ENCODE peak calls at places on chromosome 12, in seven cellular contexts. E is IMR-90, Z is brain microvascular endothelial cell, L is lower leg skin, S is fibroblast of lung, D is HFF-Myc, A is A549. P is an unnamed sample.

GRCh38 chr12:74646831-74647230 is 109.2 kb downstream of the ATXN7L3B start:
- DNase-seq in D (no peak), S (no peak), A (peak), L (no peak), Z (no peak), E (no peak), P (no peak)

GRCh38 chr12:8038659-8039114 is 6.2 kb downstream of the FOXJ2 start:
- DNase-seq in L (no peak), S (peak), E (peak), Z (peak), A (peak), D (no peak), P (no peak)

GRCh38 chr12:22477166-22477893 is 67.0 kb downstream of the C2CD5 start:
- DNase-seq in S (peak), A (no peak), Z (peak), D (peak), L (peak), E (peak), P (no peak)

GRCh38 chr12:87185367-87185766 is 843.8 kb downstream of the C12orf50 start:
- DNase-seq in D (no peak), Z (no peak), S (no peak), A (no peak), L (no peak), E (no peak), P (no peak)

GRCh38 chr12:9064815-9065606 is 50.7 kb downstream of the A2M start:
- DNase-seq in D (no peak), S (peak), Z (peak), E (no peak), L (no peak), A (peak), P (no peak)

GRCh38 chr12:25020621-25021243 is 71.8 kb upstream of the BCAT1 start:
- DNase-seq in E (no peak), A (no peak), L (no peak), Z (no peak), S (no peak), D (no peak), P (no peak)

GRCh38 chr12:98653866-98654493 is 8.9 kb downstream of the APAF1 start:
- DNase-seq in L (no peak), A (peak), D (peak), Z (no peak), E (peak), S (peak), P (peak)

GRCh38 chr12:57896437-57897201 is 44.7 kb upstream of the ATP23 start:
- DNase-seq in L (peak), E (peak), D (no peak), A (peak), S (peak), Z (peak), P (no peak)

GRCh38 chr12:19898009-19898408 is 458.7 kb downstream of the AEBP2 start:
- DNase-seq in A (no peak), E (no peak), L (no peak), S (no peak), Z (no peak), D (no peak), P (no peak)

GRCh38 chr12:43063642-43064041 is 474.1 kb upstream of the PRICKLE1 start:
- DNase-seq in A (no peak), D (peak), S (peak), L (no peak), Z (peak), E (peak), P (no peak)

GRCh38 chr12:6061661-6062060 is 62.8 kb downstream of the VWF start:
- DNase-seq in A (no peak), S (no peak), Z (no peak), L (no peak), D (no peak), E (peak), P (no peak)

GRCh38 chr12:91818236-91819131 is 327.2 kb downstream of the BTG1 start:
- DNase-seq in S (peak), D (no peak), L (no peak), E (no peak), A (no peak), Z (no peak), P (no peak)

GRCh38 chr12:70757830-70758493 is 120.7 kb upstream of the PTPRB start:
- DNase-seq in D (no peak), E (no peak), A (no peak), Z (no peak), S (no peak), L (no peak), P (no peak)

GRCh38 chr12:130236421-130236820 is 74.2 kb downstream of the FZD10 start:
- DNase-seq in L (peak), E (no peak), S (no peak), D (no peak), A (no peak), Z (no peak), P (no peak)

GRCh38 chr12:11321980-11322379 is 11.7 kb upstream of the PRB4 start:
- DNase-seq in E (no peak), S (no peak), Z (no peak), A (no peak), D (no peak), L (no peak), P (no peak)

GRCh38 chr12:28032811-28033537 is 60.4 kb upstream of the PTHLH start:
- DNase-seq in S (peak), A (no peak), D (no peak), Z (no peak), E (peak), L (no peak), P (no peak)

GRCh38 chr12:53093777-53094393 is 3.6 kb upstream of the IGFBP6 start:
- DNase-seq in D (no peak), L (peak), E (peak), A (no peak), S (no peak), Z (no peak), P (no peak)

GRCh38 chr12:110661337-110661972 is 27.5 kb downstream of the HVCN1 start:
- DNase-seq in S (no peak), Z (no peak), D (no peak), A (no peak), E (no peak), L (peak), P (no peak)

GRCh38 chr12:95805864-95806669 is 15.5 kb upstream of the NTN4 start:
- DNase-seq in D (peak), A (peak), E (peak), L (no peak), Z (peak), S (peak), P (peak)

GRCh38 chr12:123059501-123059900 is 79.0 kb downstream of the ARL6IP4 start:
- DNase-seq in Z (no peak), S (no peak), E (no peak), D (no peak), A (no peak), L (no peak), P (no peak)

GRCh38 chr12:92915365-92915764 is 13.7 kb downstream of the EEA1 start:
- DNase-seq in Z (no peak), D (no peak), A (no peak), E (no peak), L (peak), S (no peak), P (no peak)

GRCh38 chr12:118853634-118854033 is 127.7 kb upstream of the SRRM4 start:
- DNase-seq in L (no peak), E (no peak), S (no peak), Z (no peak), A (no peak), D (no peak), P (no peak)

GRCh38 chr12:126493366-126494108 is 1428.3 kb downstream of the AACS start:
- DNase-seq in L (no peak), E (no peak), D (no peak), A (no peak), S (peak), Z (no peak), P (no peak)

GRCh38 chr12:219891-220352 is 6.0 kb upstream of the SLC6A12 start:
- DNase-seq in S (peak), L (peak), D (peak), A (peak), Z (peak), E (peak), P (peak)

GRCh38 chr12:88854260-88854659 is 274.0 kb upstream of the KITLG start:
- DNase-seq in L (no peak), E (peak), Z (peak), D (peak), A (peak), S (peak), P (peak)

GRCh38 chr12:131511391-131511802 is 199.5 kb upstream of the SFSWAP start:
- DNase-seq in L (peak), E (no peak), Z (peak), S (peak), A (peak), D (no peak), P (no peak)

GRCh38 chr12:42916143-42916542 is 326.6 kb upstream of the PRICKLE1 start:
- DNase-seq in S (no peak), Z (no peak), A (peak), D (no peak), E (no peak), L (no peak), P (no peak)

GRCh38 chr12:55938826-55939501 is 8.0 kb downstream of the DGKA start:
- DNase-seq in A (no peak), S (no peak), L (no peak), D (no peak), Z (no peak), E (no peak), P (no peak)

GRCh38 chr12:7310070-7310469 is 6.2 kb downstream of the ACSM4 start:
- DNase-seq in Z (no peak), A (no peak), D (no peak), E (no peak), S (no peak), L (no peak), P (no peak)

GRCh38 chr12:122123051-122123760 is 44.6 kb downstream of the MLXIP start:
- DNase-seq in Z (peak), L (peak), A (peak), S (peak), D (peak), E (peak), P (no peak)

GRCh38 chr12:91813701-91814100 is 331.9 kb downstream of the BTG1 start:
- DNase-seq in A (no peak), S (peak), E (peak), D (no peak), Z (no peak), L (no peak), P (no peak)

GRCh38 chr12:72110814-72111615 is 161.2 kb upstream of the TRHDE start:
- DNase-seq in D (no peak), S (no peak), L (no peak), E (no peak), Z (no peak), A (no peak), P (no peak)

GRCh38 chr12:107492393-107493134 is 193.0 kb upstream of the PWP1 start:
- DNase-seq in L (peak), D (no peak), A (no peak), S (no peak), E (no peak), Z (no peak), P (no peak)

GRCh38 chr12:5840900-5841299 is 104.2 kb downstream of the ANO2 start:
- DNase-seq in Z (no peak), L (no peak), A (no peak), D (no peak), S (no peak), E (no peak), P (no peak)

GRCh38 chr12:49942512-49942893 is 8.0 kb upstream of the AQP2 start:
- DNase-seq in A (no peak), E (no peak), S (no peak), Z (no peak), L (no peak), D (no peak), P (no peak)

GRCh38 chr12:16685107-16685506 is 79.1 kb upstream of the LMO3 start:
- DNase-seq in L (no peak), E (peak), S (no peak), A (no peak), D (no peak), Z (no peak), P (no peak)

GRCh38 chr12:104337030-104337558 is 33.6 kb downstream of the EID3 start:
- DNase-seq in D (no peak), S (no peak), E (no peak), Z (no peak), L (no peak), A (no peak), P (no peak)

GRCh38 chr12:104340177-104340576 is 36.6 kb downstream of the EID3 start:
- DNase-seq in S (peak), Z (no peak), D (no peak), A (no peak), E (peak), L (no peak), P (no peak)

GRCh38 chr12:104340917-104341611 is 37.5 kb downstream of the EID3 start:
- DNase-seq in L (no peak), S (no peak), A (peak), E (no peak), D (no peak), Z (no peak), P (no peak)

GRCh38 chr12:104342147-104342546 is 38.6 kb downstream of the EID3 start:
- DNase-seq in E (no peak), Z (no peak), S (no peak), L (no peak), D (no peak), A (peak), P (no peak)

DNA sequence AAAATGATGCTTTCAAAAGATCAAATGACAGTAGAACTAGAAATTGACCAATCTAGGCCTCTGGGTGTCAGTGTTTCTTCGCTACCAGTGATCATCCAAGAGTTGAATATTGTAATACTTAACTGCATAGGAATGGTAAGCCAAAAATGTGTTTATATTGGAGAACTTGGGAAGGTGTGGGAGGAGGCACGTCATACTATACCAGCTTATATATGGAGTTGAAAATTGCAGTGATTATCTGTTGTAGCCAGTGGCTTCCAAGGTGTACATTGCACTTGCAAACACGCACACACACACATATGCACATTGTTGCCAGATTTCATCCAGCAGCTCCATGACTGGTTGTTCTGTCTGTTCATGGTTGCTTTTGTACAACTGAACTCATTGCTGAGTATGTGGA is 36.1 kb downstream of the EID3 start:
- DNase-seq in A (peak), S (peak), Z (no peak), D (no peak), L (no peak), E (peak), P (no peak)
- H3K4me3 ChIP-seq in A (no peak), S (no peak), Z (no peak), D (no peak), L (no peak), E (no peak), P (no peak)

GRCh38 chr12:39095636-39096330 is 190.4 kb upstream of the CPNE8 start:
- DNase-seq in D (no peak), Z (no peak), E (no peak), A (no peak), S (no peak), L (no peak), P (peak)
- TF ChIP-seq CTCF in D (no peak), Z (no peak), E (no peak), A (no peak), S (no peak), L (no peak), P (no peak)

DNA sequence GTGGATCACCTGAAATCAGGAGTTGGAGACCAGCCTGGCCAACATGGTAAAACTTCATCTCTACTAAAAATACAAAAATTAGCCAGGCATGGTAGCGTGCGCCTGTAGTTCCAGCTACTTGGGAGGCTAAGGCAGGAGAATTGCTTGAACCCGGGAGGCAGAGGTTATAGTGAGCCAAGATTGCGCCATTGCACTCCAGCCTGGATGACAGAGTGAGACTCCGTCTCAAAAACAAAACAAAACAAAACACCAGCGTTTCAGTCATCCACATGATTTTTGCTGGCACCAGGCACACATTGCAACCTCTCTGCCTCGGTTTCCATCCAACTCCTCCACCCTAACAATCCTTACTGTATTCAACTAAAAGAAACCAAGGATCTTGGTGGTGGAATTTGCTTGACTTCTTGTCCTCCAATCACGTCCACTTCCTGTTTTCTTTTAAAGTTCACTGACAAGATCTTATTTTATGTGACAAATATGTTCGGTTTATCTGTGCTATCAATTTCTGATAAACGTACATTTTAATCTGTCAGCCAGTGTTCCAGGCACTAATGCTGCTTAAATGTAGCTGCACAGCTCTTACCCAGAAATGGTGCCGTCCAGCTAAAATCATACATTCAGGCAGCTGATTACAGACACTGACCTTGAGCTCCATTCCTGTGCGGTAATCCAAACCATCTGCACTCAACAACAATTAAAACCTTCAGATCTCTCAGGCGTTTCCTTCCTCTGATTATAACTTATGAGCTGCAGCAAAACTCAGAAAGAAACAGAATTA is 26.7 kb upstream of the RASSF3 start:
- DNase-seq in E (peak), L (no peak), Z (no peak), D (peak), S (no peak), A (no peak), P (no peak)
- H3K4me3 ChIP-seq in E (no peak), L (no peak), Z (no peak), D (no peak), S (peak), A (no peak), P (no peak)

DNA sequence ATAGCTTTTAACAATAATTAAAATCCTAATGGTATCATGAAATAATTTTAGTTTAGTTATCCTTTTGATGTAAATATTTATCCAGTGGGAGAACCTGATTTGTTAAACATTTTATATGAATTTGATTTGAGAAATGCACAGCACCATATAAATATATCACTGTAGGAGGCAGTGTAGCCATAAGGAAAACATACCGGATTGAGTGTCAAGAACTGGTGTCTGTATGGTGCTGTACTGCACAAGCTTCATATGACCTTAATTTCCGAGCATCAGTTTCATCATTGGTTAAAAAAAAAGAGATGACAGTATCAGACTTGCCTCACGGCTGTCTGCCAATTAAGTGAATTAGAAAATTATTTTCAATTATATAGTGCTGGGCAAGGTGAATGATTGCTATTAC is 72.0 kb downstream of the TMTC2 start:
- DNase-seq in Z (no peak), D (no peak), L (no peak), E (no peak), A (peak), S (no peak), P (no peak)
- TF ChIP-seq CTCF in Z (no peak), D (no peak), L (no peak), E (no peak), A (no peak), S (no peak), P (no peak)

GRCh38 chr12:124386661-124387509 is 92.0 kb downstream of the RFLNA start:
- DNase-seq in A (peak), L (no peak), Z (peak), E (no peak), D (no peak), S (no peak), P (no peak)

GRCh38 chr12:124385219-124385969 is 90.5 kb downstream of the RFLNA start:
- DNase-seq in D (no peak), Z (peak), A (peak), E (peak), L (no peak), S (peak), P (no peak)

GRCh38 chr12:124386059-124386458 is 91.2 kb downstream of the RFLNA start:
- DNase-seq in E (no peak), A (peak), S (peak), D (no peak), L (no peak), Z (no peak), P (no peak)

GRCh38 chr12:124383028-124383427 is 88.1 kb downstream of the RFLNA start:
- DNase-seq in A (no peak), E (no peak), L (no peak), Z (no peak), S (no peak), D (no peak), P (no peak)

GRCh38 chr12:124384299-124384894 is 89.5 kb downstream of the RFLNA start:
- DNase-seq in S (no peak), L (no peak), Z (no peak), E (no peak), A (no peak), D (no peak), P (no peak)
- H3K4me3 ChIP-seq in S (no peak), L (no peak), Z (no peak), E (no peak), A (peak), D (no peak), P (no peak)